ENCODE peak calls at places on chromosome 11, in five cellular contexts. A is foreskin keratinocyte; Y is retina; E is stimulated activated CD4-positive, alpha-beta T cell treated with anti-CD3 and anti-CD28 coated beads, Interleukin-1b, Interleukin-23, amount 100 ng/mL, for 24 hours; C is COR-L47. N is an unnamed sample.

GRCh38 chr11:115765803-115766239 is 261.6 kb upstream of the CADM1 start:
- DNase-seq in A (peak), Y (no peak), E (no peak), C (no peak), N (no peak)

GRCh38 chr11:118217575-118217974 is 7.2 kb downstream of the JAML start:
- DNase-seq in A (no peak), Y (no peak), E (no peak), C (no peak), N (no peak)

GRCh38 chr11:36774603-36775002 is 176.6 kb upstream of the RAG2 start:
- DNase-seq in A (peak), Y (no peak), E (no peak), C (no peak), N (no peak)

GRCh38 chr11:1573077-1573846 is 1.2 kb upstream of the DUSP8 start:
- DNase-seq in A (peak), Y (peak), E (no peak), C (peak), N (peak)

GRCh38 chr11:116473790-116474346 is 298.9 kb downstream of the BUD13 start:
- DNase-seq in A (no peak), Y (no peak), E (no peak), C (no peak), N (no peak)

GRCh38 chr11:93567406-93567819 is 24.2 kb upstream of the SMCO4 start:
- DNase-seq in A (no peak), Y (no peak), E (no peak), C (no peak), N (no peak)

GRCh38 chr11:16925495-16926065 is 88.6 kb downstream of the PLEKHA7 start:
- DNase-seq in A (peak), Y (peak), E (no peak), C (peak), N (peak)

GRCh38 chr11:57116654-57117053 is 65.1 kb upstream of the LRRC55 start:
- DNase-seq in A (peak), Y (peak), E (no peak), C (no peak), N (peak)

GRCh38 chr11:43517518-43517917 is 158.8 kb downstream of the TTC17 start:
- DNase-seq in A (peak), Y (no peak), E (no peak), C (no peak), N (no peak)

GRCh38 chr11:127859941-127860354 is 727.4 kb downstream of the ETS1 start:
- DNase-seq in A (peak), Y (no peak), E (no peak), C (no peak), N (no peak)

GRCh38 chr11:9815486-9816136 is 151.7 kb downstream of the SWAP70 start:
- DNase-seq in A (peak), Y (no peak), E (no peak), C (no peak), N (no peak)

GRCh38 chr11:102177974-102178631 is 67.9 kb downstream of the YAP1 start:
- DNase-seq in A (peak), Y (no peak), E (no peak), C (no peak), N (no peak)

GRCh38 chr11:47393163-47394049 is 15.0 kb upstream of the SLC39A13 start:
- DNase-seq in A (no peak), Y (no peak), E (no peak), C (no peak), N (no peak)

GRCh38 chr11:68776442-68777235 is 25.3 kb upstream of the TESMIN start:
- DNase-seq in A (no peak), Y (no peak), E (no peak), C (no peak), N (no peak)

GRCh38 chr11:31995525-31996123 is 95.2 kb upstream of the RCN1 start:
- DNase-seq in A (no peak), Y (peak), E (no peak), C (no peak), N (no peak)

N was measured in NCI-H1105.